ENCODE peak calls at places on chromosome 21, in six cellular contexts. Q is iPS DF 6.9, O is neural progenitor cell, S is heart right ventricle, A is tibial nerve, Z is aorta. U is an unnamed sample.

GRCh38 chr21:39705849-39706248 is 39.1 kb upstream of the IGSF5 start:
- DNase-seq in Q (no peak), O (no peak), S (no peak), A (no peak), Z (no peak), U (no peak)

GRCh38 chr21:29271927-29272333 is 26.8 kb upstream of the BACH1 start:
- DNase-seq in Q (no peak), O (no peak), S (no peak), A (no peak), Z (no peak), U (no peak)

GRCh38 chr21:45388011-45388521 is 16.9 kb upstream of the COL18A1 start:
- DNase-seq in Q (no peak), O (peak; percentile 54), S (peak; percentile 49), A (no peak), Z (peak; percentile 71), U (no peak)

GRCh38 chr21:15054089-15054488 is 10.7 kb downstream of the NRIP1 start:
- DNase-seq in Q (no peak), O (no peak), S (no peak), A (no peak), Z (no peak), U (no peak)

GRCh38 chr21:16650984-16651383 is 861.9 kb upstream of the CXADR start:
- DNase-seq in Q (no peak), O (no peak), S (no peak), A (no peak), Z (no peak), U (no peak)

GRCh38 chr21:29215709-29216108 is 83.0 kb upstream of the BACH1 start:
- DNase-seq in Q (no peak), O (no peak), S (no peak), A (no peak), Z (no peak), U (no peak)

GRCh38 chr21:19245188-19245580 is 841.6 kb upstream of the TMPRSS15 start:
- DNase-seq in Q (no peak), O (no peak), S (no peak), A (no peak), Z (no peak), U (no peak)

GRCh38 chr21:38852278-38852677 is 46.5 kb downstream of the ETS2 start:
- DNase-seq in Q (no peak), O (no peak), S (no peak), A (no peak), Z (no peak), U (no peak)

GRCh38 chr21:9756677-9757076 is 764.7 kb upstream of the TPTE start:
- DNase-seq in Q (no peak), O (no peak), S (no peak), A (no peak), Z (no peak), U (no peak)

GRCh38 chr21:43345746-43346409 is 81.1 kb downstream of the SIK1 start:
- DNase-seq in Q (no peak), O (no peak), S (no peak), A (no peak), Z (no peak), U (peak; percentile 39)

GRCh38 chr21:35441868-35442582 is 392.9 kb upstream of the RUNX1 start:
- DNase-seq in Q (no peak), O (no peak), S (no peak), A (no peak), Z (no peak), U (no peak)

GRCh38 chr21:33451634-33452071 is 28.1 kb downstream of the TMEM50B start:
- DNase-seq in Q (no peak), O (no peak), S (no peak), A (no peak), Z (no peak), U (no peak)

GRCh38 chr21:30072496-30072895 is 94.1 kb downstream of the CLDN17 start:
- DNase-seq in Q (peak; percentile 41), O (peak; percentile 64), S (no peak), A (no peak), Z (peak; percentile 25), U (no peak)

GRCh38 chr21:39788383-39788782 is 43.4 kb downstream of the IGSF5 start:
- DNase-seq in Q (peak; percentile 47), O (peak; percentile 91), S (peak; percentile 72), A (peak; percentile 57), Z (peak; percentile 90), U (peak; percentile 98)

GRCh38 chr21:14383596-14384210 is 757 bp upstream of the HSPA13 start:
- DNase-seq in Q (no peak), O (no peak), S (no peak), A (no peak), Z (no peak), U (no peak)

GRCh38 chr21:23455676-23456075 is 2151.6 kb downstream of the MRPL39 start:
- DNase-seq in Q (no peak), O (no peak), S (no peak), A (no peak), Z (no peak), U (no peak)

GRCh38 chr21:41112740-41113692 is 54.9 kb upstream of the BACE2 start:
- DNase-seq in Q (peak; percentile 20), O (peak; percentile 36), S (no peak), A (no peak), Z (no peak), U (peak; percentile 14)

GRCh38 chr21:46517361-46517760 is 58.7 kb downstream of the DIP2A start:
- DNase-seq in Q (no peak), O (no peak), S (peak; percentile 48), A (no peak), Z (no peak), U (no peak)

GRCh38 chr21:33988237-33988835 is 72.7 kb upstream of the ATP5PO start:
- DNase-seq in Q (no peak), O (no peak), S (no peak), A (no peak), Z (no peak), U (peak; percentile 18)

GRCh38 chr21:29721964-29722363 is 217.8 kb downstream of the GRIK1 start:
- DNase-seq in Q (no peak), O (no peak), S (no peak), A (no peak), Z (no peak), U (no peak)

GRCh38 chr21:16454371-16454770 is 724.6 kb downstream of the USP25 start:
- DNase-seq in Q (no peak), O (no peak), S (no peak), A (no peak), Z (no peak), U (no peak)

GRCh38 chr21:14120091-14120734 is 90.5 kb downstream of the LIPI start:
- DNase-seq in Q (peak; percentile 33), O (peak; percentile 59), S (peak; percentile 16), A (no peak), Z (no peak), U (peak; percentile 70)

DNA sequence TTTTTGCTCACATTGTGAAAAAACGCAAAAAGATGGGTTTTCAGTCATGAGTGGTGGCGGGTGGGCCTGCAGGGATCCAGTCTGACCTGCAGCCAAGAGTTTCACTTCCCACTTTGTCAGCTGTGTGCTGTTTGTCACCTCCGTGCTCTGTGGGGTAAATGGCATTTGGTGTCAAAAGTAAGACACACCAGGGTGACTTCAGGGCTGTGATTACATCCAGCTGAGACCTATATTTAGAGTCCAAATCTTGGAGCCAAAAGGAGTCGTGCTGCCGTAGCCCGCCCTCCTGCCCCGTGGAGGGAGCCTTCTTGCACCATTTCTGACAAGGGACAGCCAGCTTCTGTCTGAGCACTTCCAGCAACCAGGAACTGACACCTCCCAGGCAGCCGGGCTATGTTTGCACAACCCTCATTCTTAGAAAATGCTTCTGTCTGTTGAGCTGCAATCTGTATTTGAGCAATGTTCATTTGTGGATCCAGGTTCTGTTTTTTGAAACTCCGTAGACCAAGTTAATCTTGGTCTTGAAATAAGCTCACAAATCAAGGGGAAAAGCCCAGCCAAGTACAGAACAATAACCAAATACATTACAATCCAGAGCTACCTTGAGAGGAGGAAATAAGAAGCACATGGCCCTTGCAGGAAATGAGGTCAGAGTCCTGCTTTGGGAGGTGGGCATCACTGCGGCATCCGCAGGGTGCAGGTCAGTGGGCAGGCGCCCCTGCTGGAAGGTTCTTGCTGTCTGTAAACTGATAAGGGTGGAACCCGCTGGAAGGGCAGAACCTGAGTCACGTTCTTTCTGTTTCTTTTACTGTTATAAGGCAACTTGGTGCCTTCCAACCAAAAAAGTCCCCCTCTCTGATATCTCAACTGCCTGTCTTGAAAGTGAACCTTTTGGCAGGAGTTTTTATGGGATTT is 14.4 kb downstream of the ABCG1 start:
- DNase-seq in Q (no peak), O (no peak), S (peak; percentile 76), A (peak; percentile 60), Z (no peak), U (no peak)
- H3K4me1 ChIP-seq in Q (peaks cover 3% of the 10 kb centered on the region), O (peaks cover 67% of the 10 kb centered on the region), S (peaks cover 93% of the 10 kb centered on the region), A (peaks cover 33% of the 10 kb centered on the region), Z (no peaks in the 10 kb centered on the region), U (no peaks in the 10 kb centered on the region)

GRCh38 chr21:25638634-25639166 is 358 bp upstream of the JAM2 start:
- DNase-seq in Q (no peak), O (no peak), S (no peak), A (no peak), Z (no peak), U (no peak)

GRCh38 chr21:25639167-25639921 is at the start of gene JAM2:
- DNase-seq in Q (no peak), O (peak; percentile 75), S (peak; percentile 58), A (peak; percentile 22), Z (peak; percentile 79), U (peak; percentile 86)

GRCh38 chr21:25643486-25643885 is 4.4 kb downstream of the JAM2 start:
- DNase-seq in Q (no peak), O (no peak), S (no peak), A (no peak), Z (no peak), U (no peak)

GRCh38 chr21:25639922-25640670 is 1.0 kb downstream of the JAM2 start:
- DNase-seq in Q (no peak), O (peak; percentile 59), S (peak; percentile 34), A (peak; percentile 21), Z (peak; percentile 79), U (peak; percentile 74)

GRCh38 chr21:25640671-25641292 is 1.7 kb downstream of the JAM2 start:
- DNase-seq in Q (no peak), O (no peak), S (no peak), A (no peak), Z (no peak), U (no peak)
- H3K4me3 ChIP-seq in Q (no peak overlapping the region), O (peak overlapping the region; percentile 76), S (peak overlapping the region; percentile 61), A (peak overlapping the region; percentile 76), Z (peak overlapping the region; percentile 76), U (peak overlapping the region; percentile 82)

DNA sequence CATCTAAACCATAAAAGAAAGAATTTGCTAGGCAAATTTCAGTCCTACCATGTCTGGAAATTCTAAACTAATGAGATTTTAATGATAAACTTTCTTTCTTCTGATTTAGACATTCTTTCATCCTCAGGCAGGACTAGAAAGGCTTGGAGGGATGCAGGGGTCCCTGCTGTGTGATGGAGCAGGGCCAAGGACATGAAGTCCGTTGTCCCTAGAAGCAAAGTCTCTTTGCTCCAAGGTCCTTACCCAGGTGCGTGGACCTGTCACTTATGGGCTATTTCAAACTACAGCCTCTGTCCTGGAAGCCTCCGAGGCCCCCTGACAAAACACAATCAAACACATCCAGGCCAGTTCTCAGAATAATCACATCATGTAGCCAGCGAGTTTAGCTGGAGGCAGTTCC is 26.6 kb downstream of the URB1 start:
- DNase-seq in Q (no peak), O (no peak), S (no peak), A (no peak), Z (no peak), U (no peak)
- H3K9me3 ChIP-seq in Q (no peaks in the 10 kb centered on the region), O (no peaks in the 10 kb centered on the region), S (no peaks in the 10 kb centered on the region), A (no peaks in the 10 kb centered on the region), Z (no peaks in the 10 kb centered on the region), U (no peaks in the 10 kb centered on the region)

DNA sequence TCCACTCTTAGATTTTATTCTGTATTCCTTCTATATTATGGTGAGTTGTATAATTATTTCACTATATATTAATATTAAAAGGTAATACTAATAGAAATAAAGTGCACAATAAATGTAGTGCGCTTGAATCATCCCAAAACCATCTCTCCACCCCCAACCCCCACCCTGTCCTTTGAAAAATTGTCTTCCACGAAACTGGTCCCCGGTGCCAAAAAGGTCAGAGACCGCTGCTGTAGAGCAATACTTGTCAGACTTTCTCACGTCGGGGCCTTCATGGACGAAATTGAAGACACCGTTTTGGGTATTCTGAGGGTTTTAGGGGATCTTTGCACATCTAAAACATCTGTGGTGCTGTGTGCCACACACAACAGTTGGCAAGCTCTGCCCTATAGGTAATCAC is 19.6 kb downstream of the DYRK1A start:
- DNase-seq in Q (no peak), O (no peak), S (no peak), A (no peak), Z (no peak), U (no peak)
- H3K4me1 ChIP-seq in Q (peaks cover 4% of the 10 kb centered on the region), O (peaks cover 48% of the 10 kb centered on the region), S (peaks cover 53% of the 10 kb centered on the region), A (peaks cover 19% of the 10 kb centered on the region), Z (peaks cover 10% of the 10 kb centered on the region), U (no peaks in the 10 kb centered on the region)

U was measured in SJCRH30.